ENCODE peak calls at places on chromosomes 13 and 19, in ten cellular contexts. C is CD8-positive, alpha-beta memory T cell; G is breast epithelium; J is heart left ventricle; B is body of pancreas; W is iPS DF 6.9; A is endodermal cell; F is neuronal stem cell; T is kidney; H is GM23338. P is an unnamed sample.

GRCh38 chr19:7850429-7850819 is 20.4 kb downstream of the EVI5L start:
- DNase-seq in C (no peak), G (no peak), J (no peak), B (no peak), W (no peak), A (no peak), F (no peak), T (peak), H (no peak), P (no peak)

GRCh38 chr13:29917573-29918091 is 67.2 kb upstream of the UBL3 start:
- DNase-seq in C (no peak), G (no peak), J (no peak), B (no peak), W (no peak), A (no peak), F (no peak), T (no peak), H (no peak), P (no peak)

GRCh38 chr13:51435002-51435578 is 17.7 kb downstream of the INTS6 start:
- DNase-seq in C (peak), G (no peak), J (no peak), B (no peak), W (no peak), A (no peak), F (no peak), T (no peak), H (peak), P (peak)

GRCh38 chr13:65971541-65971940 is 1258.6 kb downstream of the PCDH9 start:
- DNase-seq in C (no peak), G (no peak), J (no peak), B (no peak), W (no peak), A (peak), F (peak), T (no peak), H (peak), P (no peak)

GRCh38 chr13:97629601-97630272 is 195.8 kb downstream of the RAP2A start:
- DNase-seq in C (no peak), G (no peak), J (no peak), B (peak), W (no peak), A (no peak), F (no peak), T (no peak), H (no peak), P (no peak)

GRCh38 chr13:106105153-106105552 is 430.3 kb downstream of the EFNB2 start:
- DNase-seq in C (no peak), G (no peak), J (no peak), B (no peak), W (no peak), A (no peak), F (no peak), T (no peak), H (no peak), P (no peak)

GRCh38 chr19:45276284-45276687 is 25.2 kb downstream of the MARK4 start:
- DNase-seq in C (no peak), G (no peak), J (no peak), B (no peak), W (no peak), A (no peak), F (no peak), T (no peak), H (no peak), P (no peak)

GRCh38 chr13:41231025-41231677 is 32.2 kb downstream of the MTRF1 start:
- DNase-seq in C (no peak), G (no peak), J (no peak), B (peak), W (no peak), A (no peak), F (no peak), T (no peak), H (no peak), P (no peak)

GRCh38 chr19:31257025-31257424 is 92.2 kb downstream of the TSHZ3 start:
- DNase-seq in C (no peak), G (no peak), J (no peak), B (no peak), W (no peak), A (no peak), F (no peak), T (no peak), H (no peak), P (no peak)

GRCh38 chr13:67118277-67118676 is 111.9 kb downstream of the PCDH9 start:
- DNase-seq in C (no peak), G (no peak), J (no peak), B (no peak), W (no peak), A (no peak), F (no peak), T (no peak), H (no peak), P (no peak)

GRCh38 chr13:39373108-39373507 is 229.9 kb downstream of the LHFPL6 start:
- DNase-seq in C (no peak), G (no peak), J (no peak), B (no peak), W (no peak), A (no peak), F (no peak), T (no peak), H (no peak), P (no peak)

GRCh38 chr13:114128624-114129522 is 3.5 kb downstream of the RASA3 start:
- DNase-seq in C (peak), G (no peak), J (peak), B (peak), W (no peak), A (no peak), F (no peak), T (peak), H (no peak), P (peak)

GRCh38 chr13:32384702-32385101 is 43.2 kb downstream of the N4BP2L1 start:
- DNase-seq in C (no peak), G (no peak), J (no peak), B (peak), W (no peak), A (no peak), F (no peak), T (no peak), H (no peak), P (no peak)

GRCh38 chr13:74687452-74688180 is 553.4 kb upstream of the KLF12 start:
- DNase-seq in C (no peak), G (no peak), J (peak), B (no peak), W (no peak), A (no peak), F (peak), T (peak), H (peak), P (no peak)

GRCh38 chr19:7923295-7924191 is 2.4 kb downstream of the CTXN1 start:
- DNase-seq in C (no peak), G (no peak), J (no peak), B (no peak), W (no peak), A (no peak), F (no peak), T (peak), H (no peak), P (no peak)

GRCh38 chr13:28031929-28032328 is 43.4 kb upstream of the URAD start:
- DNase-seq in C (no peak), G (no peak), J (no peak), B (no peak), W (no peak), A (no peak), F (no peak), T (no peak), H (no peak), P (no peak)

GRCh38 chr13:107866007-107866665 is 349.2 kb downstream of the LIG4 start:
- DNase-seq in C (no peak), G (no peak), J (no peak), B (peak), W (no peak), A (peak), F (peak), T (peak), H (peak), P (no peak)

GRCh38 chr13:59354665-59355064 is 809.1 kb downstream of the DIAPH3 start:
- DNase-seq in C (no peak), G (no peak), J (no peak), B (no peak), W (no peak), A (no peak), F (no peak), T (no peak), H (no peak), P (no peak)

GRCh38 chr13:106513608-106514007 is 21.9 kb downstream of the EFNB2 start:
- DNase-seq in C (no peak), G (no peak), J (no peak), B (no peak), W (no peak), A (no peak), F (no peak), T (no peak), H (no peak), P (no peak)

GRCh38 chr19:19447536-19448237 is 42.2 kb downstream of the GATAD2A start:
- DNase-seq in C (peak), G (no peak), J (no peak), B (no peak), W (no peak), A (no peak), F (no peak), T (peak), H (no peak), P (no peak)

GRCh38 chr13:35830850-35831450 is 300.2 kb downstream of the DCLK1 start:
- DNase-seq in C (no peak), G (no peak), J (no peak), B (no peak), W (no peak), A (no peak), F (no peak), T (no peak), H (no peak), P (no peak)

GRCh38 chr13:23182142-23182541 is 1.4 kb downstream of the SGCG start:
- DNase-seq in C (no peak), G (no peak), J (no peak), B (no peak), W (no peak), A (no peak), F (no peak), T (no peak), H (no peak), P (no peak)

GRCh38 chr19:30447276-30447870 is 75.2 kb downstream of the ZNF536 start:
- DNase-seq in C (no peak), G (no peak), J (no peak), B (no peak), W (no peak), A (no peak), F (no peak), T (no peak), H (no peak), P (no peak)

GRCh38 chr19:15587663-15588062 is 27.4 kb upstream of the CYP4F8 start:
- DNase-seq in C (no peak), G (no peak), J (peak), B (peak), W (no peak), A (no peak), F (no peak), T (no peak), H (no peak), P (no peak)

GRCh38 chr19:13156968-13157882 is 7.0 kb downstream of the IER2 start:
- DNase-seq in C (peak), G (no peak), J (no peak), B (peak), W (no peak), A (no peak), F (no peak), T (no peak), H (no peak), P (no peak)

GRCh38 chr13:98570929-98571372 is 6.0 kb downstream of the STK24 start:
- DNase-seq in C (peak), G (no peak), J (no peak), B (peak), W (no peak), A (no peak), F (no peak), T (no peak), H (no peak), P (peak)

GRCh38 chr19:54390942-54391577 is 24.2 kb upstream of the TTYH1 start:
- DNase-seq in C (peak), G (no peak), J (peak), B (peak), W (peak), A (peak), F (peak), T (no peak), H (peak), P (peak)

GRCh38 chr13:109836629-109837607 is 50.5 kb upstream of the IRS2 start:
- DNase-seq in C (no peak), G (no peak), J (no peak), B (peak), W (no peak), A (no peak), F (no peak), T (no peak), H (no peak), P (no peak)

GRCh38 chr13:28533441-28534166 is 38.7 kb upstream of the FLT1 start:
- DNase-seq in C (no peak), G (no peak), J (no peak), B (no peak), W (no peak), A (no peak), F (no peak), T (no peak), H (no peak), P (no peak)

GRCh38 chr19:6034512-6034911 is 56.6 kb upstream of the RANBP3 start:
- DNase-seq in C (no peak), G (peak), J (no peak), B (no peak), W (no peak), A (no peak), F (no peak), T (peak), H (no peak), P (no peak)

GRCh38 chr19:53868091-53868891 is 608 bp downstream of the MYADM start:
- DNase-seq in C (peak), G (peak), J (peak), B (peak), W (no peak), A (peak), F (no peak), T (peak), H (peak), P (no peak)

GRCh38 chr13:27595055-27595811 is 25.1 kb downstream of the LNX2 start:
- DNase-seq in C (no peak), G (no peak), J (no peak), B (no peak), W (no peak), A (no peak), F (no peak), T (no peak), H (no peak), P (no peak)

GRCh38 chr19:28066988-28067387 is 1146.0 kb downstream of the UQCRFS1 start:
- DNase-seq in C (no peak), G (no peak), J (no peak), B (no peak), W (no peak), A (no peak), F (no peak), T (peak), H (no peak), P (no peak)

GRCh38 chr13:97648171-97648880 is 214.4 kb downstream of the RAP2A start:
- DNase-seq in C (no peak), G (no peak), J (no peak), B (no peak), W (no peak), A (peak), F (no peak), T (no peak), H (no peak), P (no peak)

GRCh38 chr19:16301999-16302694 is 22.5 kb upstream of the KLF2 start:
- DNase-seq in C (no peak), G (no peak), J (no peak), B (no peak), W (no peak), A (no peak), F (no peak), T (no peak), H (no peak), P (no peak)

GRCh38 chr19:20969898-20970297 is 46.8 kb downstream of the ZNF85 start:
- DNase-seq in C (no peak), G (no peak), J (no peak), B (no peak), W (no peak), A (no peak), F (no peak), T (no peak), H (peak), P (no peak)

GRCh38 chr19:49017041-49017665 is at the start of gene LHB:
- DNase-seq in C (no peak), G (no peak), J (no peak), B (no peak), W (no peak), A (no peak), F (no peak), T (no peak), H (peak), P (no peak)
- H3K4me3 ChIP-seq in C (peak), G (peak), J (peak), B (no peak), W (peak), A (peak), F (no peak), T (peak), H (peak), P (no peak)

GRCh38 chr13:75870397-75870801 is 234.3 kb downstream of the LMO7 start:
- DNase-seq in C (peak), G (no peak), J (no peak), B (no peak), W (no peak), A (peak), F (peak), T (no peak), H (peak), P (no peak)
- H3K4me3 ChIP-seq in C (peak), G (peak), J (peak), B (no peak), W (no peak), A (no peak), F (no peak), T (peak), H (no peak), P (no peak)

GRCh38 chr19:3366761-3367571 is 583 bp downstream of the NFIC start:
- DNase-seq in C (no peak), G (no peak), J (peak), B (peak), W (no peak), A (peak), F (no peak), T (peak), H (no peak), P (no peak)
- H3K4me3 ChIP-seq in C (peak), G (peak), J (peak), B (peak), W (peak), A (peak), F (peak), T (peak), H (peak), P (peak)

GRCh38 chr19:18143902-18144301 is 9.1 kb upstream of the PIK3R2 start:
- DNase-seq in C (no peak), G (no peak), J (no peak), B (no peak), W (no peak), A (no peak), F (no peak), T (no peak), H (no peak), P (no peak)
- H3K4me3 ChIP-seq in C (no peak), G (no peak), J (no peak), B (no peak), W (no peak), A (no peak), F (no peak), T (no peak), H (no peak), P (no peak)

GRCh38 chr13:100108913-100109507 is 20.1 kb downstream of the PCCA start:
- DNase-seq in C (no peak), G (no peak), J (no peak), B (no peak), W (no peak), A (no peak), F (no peak), T (no peak), H (no peak), P (no peak)
- H3K4me3 ChIP-seq in C (no peak), G (no peak), J (no peak), B (no peak), W (no peak), A (no peak), F (no peak), T (no peak), H (no peak), P (no peak)

GRCh38 chr13:42880241-42880640 is 98.9 kb downstream of the FAM216B start:
- DNase-seq in C (no peak), G (no peak), J (no peak), B (no peak), W (no peak), A (no peak), F (no peak), T (no peak), H (no peak), P (no peak)

GRCh38 chr13:42885325-42885724 is 103.9 kb downstream of the FAM216B start:
- DNase-seq in C (no peak), G (no peak), J (no peak), B (no peak), W (no peak), A (no peak), F (no peak), T (no peak), H (no peak), P (no peak)

GRCh38 chr13:42878721-42879120 is 97.3 kb downstream of the FAM216B start:
- DNase-seq in C (no peak), G (no peak), J (no peak), B (no peak), W (no peak), A (no peak), F (no peak), T (no peak), H (no peak), P (no peak)

GRCh38 chr13:42883771-42884170 is 102.4 kb downstream of the FAM216B start:
- DNase-seq in C (no peak), G (no peak), J (no peak), B (peak), W (no peak), A (peak), F (peak), T (no peak), H (no peak), P (no peak)

GRCh38 chr13:42883142-42883541 is 101.8 kb downstream of the FAM216B start:
- DNase-seq in C (no peak), G (no peak), J (no peak), B (no peak), W (no peak), A (no peak), F (no peak), T (no peak), H (no peak), P (no peak)
- H3K4me3 ChIP-seq in C (no peak), G (no peak), J (no peak), B (no peak), W (no peak), A (no peak), F (no peak), T (no peak), H (no peak), P (no peak)

DNA sequence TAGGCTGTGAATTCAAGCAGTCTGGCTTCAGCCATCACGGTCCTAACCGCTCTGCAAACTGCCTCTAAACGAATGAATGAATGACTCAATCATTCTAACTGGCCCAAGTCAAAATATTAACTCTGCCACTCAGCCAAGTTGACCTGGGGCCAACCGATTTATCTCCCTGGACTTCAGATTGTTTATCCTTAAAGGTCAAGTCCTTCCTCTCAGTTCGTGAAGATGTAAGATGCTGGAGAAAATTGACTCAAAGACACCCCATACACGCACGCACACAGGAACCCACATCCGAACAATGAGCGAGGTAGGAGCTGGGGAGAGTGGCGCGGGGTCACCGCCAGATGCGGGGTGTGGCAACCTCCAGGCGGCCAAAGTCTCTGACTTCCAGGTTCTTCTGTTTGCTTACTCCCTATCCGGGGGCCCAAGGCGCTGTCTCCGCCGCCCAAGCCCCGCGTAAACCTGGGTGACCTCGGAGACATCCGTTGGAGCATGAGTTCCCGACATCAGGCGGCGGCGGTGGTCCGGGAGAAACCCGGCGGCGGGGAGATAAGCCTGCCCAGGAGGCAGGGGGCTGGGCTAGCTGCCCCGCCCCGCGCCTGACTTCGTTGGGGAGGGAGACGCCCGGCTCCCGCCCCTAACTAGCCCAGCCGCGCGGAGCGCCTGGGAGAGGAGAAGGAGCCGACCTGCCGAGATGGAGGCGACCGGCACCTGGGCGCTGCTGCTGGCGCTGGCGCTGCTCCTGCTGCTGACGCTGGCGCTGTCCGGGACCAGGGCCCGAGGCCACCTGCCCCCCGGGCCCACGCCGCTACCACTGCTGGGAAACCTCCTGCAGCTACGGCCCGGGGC is at the start of gene CYP2S1:
- DNase-seq in C (no peak), G (no peak), J (no peak), B (no peak), W (no peak), A (peak), F (no peak), T (no peak), H (peak), P (no peak)
- H3K4me3 ChIP-seq in C (no peak), G (peak), J (peak), B (no peak), W (peak), A (peak), F (no peak), T (no peak), H (peak), P (no peak)

P was measured in Jurkat, Clone E6-1.